ENCODE peak calls at places on chromosomes 13 and 19, in ten cellular contexts. W is heart right ventricle; R is transverse colon; B is right lobe of liver; A is Panc1; M is body of pancreas; Q is thoracic aorta; O is endothelial cell of umbilical vein; T is CD8-positive, alpha-beta T cell; N is esophagus squamous epithelium. S is an unnamed sample. For H3K27me3, the result is how much of the 10 kb centered on the place peaks cover.

GRCh38 chr19:4390862-4391693 is 9.3 kb downstream of the SH3GL1 start:
- DNase-seq in O (peak), T (no peak), M (no peak), Q (no peak), R (no peak), N (no peak), B (peak), A (no peak), W (no peak), S (peak)

GRCh38 chr13:106755542-106755941 is 187.6 kb upstream of the ARGLU1 start:
- DNase-seq in O (no peak), M (no peak), R (no peak), N (no peak), Q (no peak), A (no peak), W (no peak), B (no peak), T (no peak), S (no peak)

GRCh38 chr13:38662362-38662761 is 24.5 kb upstream of the FREM2 start:
- DNase-seq in O (no peak), M (peak), W (no peak), N (no peak), A (no peak), R (no peak), Q (no peak), B (no peak), T (no peak), S (no peak)

GRCh38 chr19:10748924-10749434 is 31.1 kb downstream of the DNM2 start:
- DNase-seq in N (no peak), A (no peak), M (peak), B (peak), W (peak), T (no peak), R (peak), O (peak), Q (no peak), S (no peak)

GRCh38 chr13:96817336-96817941 is 176.8 kb downstream of the OXGR1 start:
- DNase-seq in B (no peak), W (no peak), M (no peak), R (no peak), O (peak), A (no peak), N (no peak), T (no peak), Q (no peak), S (no peak)

GRCh38 chr13:50693755-50694154 is 149.7 kb downstream of the DLEU7 start:
- DNase-seq in B (no peak), O (no peak), A (no peak), W (peak), N (no peak), M (peak), T (no peak), Q (no peak), R (no peak), S (no peak)

GRCh38 chr19:12943437-12944044 is 2.1 kb upstream of the RAD23A start:
- DNase-seq in N (no peak), O (no peak), A (no peak), T (no peak), R (no peak), B (no peak), W (no peak), Q (no peak), M (no peak), S (no peak)

GRCh38 chr19:19776206-19777008 is 43.5 kb upstream of the ZNF14 start:
- DNase-seq in M (peak), W (peak), B (peak), O (peak), R (peak), A (peak), T (peak), Q (peak), N (peak), S (peak)

GRCh38 chr13:23450340-23451046 is 17.0 kb upstream of the SACS start:
- DNase-seq in A (no peak), R (no peak), W (no peak), T (no peak), M (no peak), O (no peak), N (no peak), B (no peak), Q (no peak), S (peak)

GRCh38 chr19:2115324-2115723 is 18.6 kb downstream of the IZUMO4 start:
- DNase-seq in A (no peak), T (no peak), W (no peak), M (no peak), N (no peak), O (no peak), R (no peak), B (no peak), Q (no peak), S (no peak)

GRCh38 chr19:2114821-2115220 is 18.1 kb downstream of the IZUMO4 start:
- DNase-seq in W (peak), R (no peak), T (no peak), M (no peak), Q (no peak), O (no peak), A (no peak), B (no peak), N (no peak), S (no peak)

GRCh38 chr19:2116507-2116906 is 19.8 kb downstream of the IZUMO4 start:
- DNase-seq in R (no peak), O (no peak), M (no peak), Q (no peak), B (no peak), A (no peak), T (no peak), N (no peak), W (peak), S (no peak)

GRCh38 chr19:2117215-2117960 is 20.7 kb downstream of the IZUMO4 start:
- DNase-seq in B (no peak), A (no peak), T (no peak), O (no peak), W (peak), R (no peak), Q (no peak), N (no peak), M (peak), S (no peak)

GRCh38 chr19:2115911-2116426 is 19.3 kb downstream of the IZUMO4 start:
- DNase-seq in M (no peak), T (no peak), W (no peak), R (no peak), O (no peak), A (no peak), N (no peak), Q (no peak), B (no peak), S (no peak)
- TF ChIP-seq CTCF in M (no peak), T (no peak), W (no peak), R (no peak), O (no peak), A (no peak), N (no peak), Q (no peak), B (no peak), S (no peak)

DNA sequence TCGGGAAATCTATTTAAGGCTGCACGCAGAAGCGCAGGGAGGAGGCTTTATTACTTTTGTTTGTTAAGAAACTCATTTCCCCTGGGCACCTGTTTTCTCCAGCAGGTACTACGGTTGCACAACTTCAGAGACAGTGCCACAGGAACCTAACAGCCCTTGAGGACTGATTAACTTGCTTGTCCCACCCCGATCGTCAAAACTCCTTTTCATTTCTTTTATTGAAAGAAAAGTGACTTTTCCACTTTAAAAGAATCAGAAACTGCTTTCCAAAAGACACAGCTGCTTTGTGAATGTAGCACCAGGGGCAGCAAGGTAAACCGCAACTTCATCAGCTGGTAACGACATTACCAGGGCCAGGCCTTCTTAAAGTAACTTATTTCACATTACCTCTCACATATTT is 1.5 kb downstream of the ANKRD10 start:
- DNase-seq in R (peak), N (no peak), O (no peak), B (no peak), W (no peak), M (peak), T (no peak), Q (no peak), A (no peak), S (no peak)
- H3K27ac ChIP-seq in R (peak), N (peak), O (peak), B (peak), W (peak), M (peak), T (peak), Q (peak), A (peak), S (peak)

GRCh38 chr13:97852181-97852874 is 101.1 kb upstream of the IPO5 start:
- DNase-seq in O (no peak), T (no peak), N (no peak), Q (no peak), B (no peak), R (no peak), M (no peak), A (no peak), W (no peak), S (no peak)
- H3K27me3 ChIP-seq in O (under half), T (under half), N (under half), Q (under half), B (under half), R (under half), M (under half), A (under half), W (under half), S (under half)

DNA sequence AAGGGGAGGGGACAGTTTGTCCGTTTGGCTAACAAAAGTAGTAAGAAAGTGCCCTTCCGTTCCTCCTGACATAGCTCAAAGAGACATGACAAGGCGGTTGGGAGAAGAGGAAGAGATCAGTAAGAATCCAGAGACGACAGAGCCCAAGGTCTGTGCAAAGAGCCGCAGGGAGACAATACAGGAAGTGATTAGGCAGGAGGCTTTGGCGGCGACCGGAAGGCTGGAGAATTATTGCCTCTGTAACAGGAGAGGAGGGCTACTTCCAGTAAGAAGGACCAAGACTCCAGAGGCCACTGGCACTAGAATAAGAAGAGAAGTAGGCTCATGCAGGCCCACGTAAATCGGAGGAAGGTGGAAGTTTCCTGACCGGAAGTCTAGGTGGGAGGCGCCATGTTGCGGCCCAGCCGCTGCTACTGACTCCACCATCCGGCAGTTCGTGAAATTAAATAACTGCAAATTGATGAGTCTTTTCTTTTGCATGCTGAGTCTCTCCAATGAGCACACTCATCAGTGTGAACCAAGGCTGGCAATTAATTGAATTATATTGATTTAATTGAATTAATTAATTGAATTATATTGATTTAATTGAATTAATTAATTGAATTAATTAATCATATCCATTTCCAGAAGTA is 9.9 kb downstream of the RFX2 start:
- DNase-seq in M (peak), Q (no peak), N (no peak), R (no peak), B (peak), W (peak), O (peak), T (peak), A (no peak), S (peak)
- TF ChIP-seq CTCF in M (no peak), Q (no peak), N (no peak), R (no peak), B (no peak), W (peak), O (no peak), T (no peak), A (no peak), S (no peak)

GRCh38 chr19:42601811-42602443 is 7.2 kb upstream of the CEACAM8 start:
- DNase-seq in T (no peak), B (no peak), O (no peak), Q (no peak), W (no peak), R (no peak), A (no peak), M (no peak), N (no peak), S (no peak)
- H3K27ac ChIP-seq in T (no peak), B (no peak), O (no peak), Q (no peak), W (no peak), R (no peak), A (no peak), M (no peak), N (no peak), S (no peak)

DNA sequence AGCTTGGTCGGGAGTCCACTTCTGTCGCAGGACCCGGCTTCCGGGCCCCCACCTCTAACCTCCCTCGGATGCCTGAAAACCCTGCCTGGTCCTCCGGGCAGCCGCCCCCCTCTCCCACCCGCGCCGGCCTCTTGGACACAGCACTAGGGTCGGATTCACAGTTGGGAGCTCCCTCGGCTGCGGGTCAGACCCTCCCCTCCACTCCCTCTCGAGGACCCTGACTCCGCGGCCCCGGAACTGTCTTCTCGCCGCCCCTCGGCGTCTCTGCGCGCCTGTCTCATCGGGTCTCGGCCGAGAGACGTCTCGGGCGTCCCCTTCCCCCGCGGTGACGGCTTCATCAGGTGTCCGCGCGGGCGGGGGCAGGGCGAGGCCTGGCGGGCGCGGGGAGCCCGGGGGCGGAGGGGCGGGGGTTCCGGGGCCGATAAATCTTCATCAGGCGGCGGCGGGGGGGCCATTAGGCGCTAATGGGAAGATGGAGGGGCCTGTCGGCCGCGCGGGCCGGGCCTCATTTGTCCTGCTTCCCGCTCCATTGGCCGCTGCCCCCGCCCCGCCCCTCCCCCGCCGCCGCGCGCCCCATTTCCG is 11.7 kb upstream of the ERFL start:
- DNase-seq in A (no peak), N (no peak), M (no peak), W (no peak), B (no peak), T (peak), O (no peak), Q (no peak), R (peak), S (peak)
- H3K27me3 ChIP-seq in A (under half), N (under half), M (under half), W (half or more), B (under half), T (under half), O (under half), Q (under half), R (under half), S (under half)

GRCh38 chr19:50025022-50025793 is at the start of gene VRK3:
- DNase-seq in R (peak), W (peak), A (peak), B (peak), T (peak), M (peak), O (peak), Q (peak), N (peak), S (peak)
- TF ChIP-seq CTCF in R (peak), W (no peak), A (no peak), B (peak), T (no peak), M (no peak), O (no peak), Q (no peak), N (peak), S (no peak)

GRCh38 chr13:99273128-99273527 is 14.9 kb upstream of the GPR18 start:
- DNase-seq in Q (no peak), A (no peak), B (no peak), T (no peak), R (no peak), M (no peak), O (no peak), N (no peak), W (no peak), S (no peak)

GRCh38 chr13:99270503-99270902 is 12.3 kb upstream of the GPR18 start:
- DNase-seq in Q (no peak), T (no peak), R (no peak), A (no peak), M (no peak), O (no peak), B (no peak), N (no peak), W (no peak), S (no peak)

GRCh38 chr13:99269627-99270252 is 11.6 kb upstream of the GPR18 start:
- DNase-seq in O (peak), W (no peak), M (peak), Q (no peak), B (no peak), N (no peak), A (peak), R (no peak), T (no peak), S (peak)

GRCh38 chr13:99272481-99272880 is 14.3 kb upstream of the GPR18 start:
- DNase-seq in Q (no peak), T (no peak), B (no peak), R (no peak), O (no peak), W (no peak), M (no peak), N (no peak), A (no peak), S (no peak)

GRCh38 chr13:99271249-99271648 is 13.1 kb upstream of the GPR18 start:
- DNase-seq in N (no peak), Q (no peak), R (no peak), W (no peak), A (no peak), M (no peak), B (no peak), T (no peak), O (no peak), S (no peak)
- H3K27ac ChIP-seq in N (no peak), Q (no peak), R (peak), W (no peak), A (no peak), M (no peak), B (no peak), T (no peak), O (no peak), S (no peak)

DNA sequence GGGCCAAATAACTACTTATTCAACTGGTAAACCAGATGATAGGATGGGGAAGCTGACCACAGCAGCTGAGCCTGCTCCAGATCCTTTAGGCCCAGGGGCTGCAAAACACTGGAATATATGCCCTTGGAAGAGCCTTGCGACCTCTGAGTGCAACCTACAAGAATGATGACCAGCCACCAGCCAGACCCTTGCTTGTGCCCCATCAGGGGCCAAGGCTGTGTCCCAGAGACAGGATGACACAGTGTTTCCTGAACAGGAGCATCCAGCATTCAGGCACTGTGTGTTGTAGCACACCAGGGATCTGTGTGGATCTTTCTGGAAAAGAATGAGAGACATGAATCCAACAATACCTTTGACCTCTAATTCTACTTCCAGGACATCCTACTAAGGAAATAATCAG is 14.5 kb downstream of the GJA3 start:
- DNase-seq in B (no peak), A (no peak), R (no peak), O (no peak), N (no peak), T (no peak), Q (no peak), W (no peak), M (no peak), S (no peak)
- H3K27me3 ChIP-seq in B (under half), A (under half), R (half or more), O (under half), N (under half), T (under half), Q (under half), W (under half), M (under half), S (half or more)

GRCh38 chr19:39349326-39349725 is 7.1 kb downstream of the SAMD4B start:
- DNase-seq in R (no peak), B (no peak), M (no peak), W (no peak), N (no peak), Q (no peak), T (no peak), O (no peak), A (no peak), S (no peak)

GRCh38 chr19:39355253-39355652 is 13.0 kb downstream of the SAMD4B start:
- DNase-seq in B (no peak), R (no peak), N (no peak), M (no peak), W (no peak), A (no peak), T (no peak), Q (no peak), O (no peak), S (no peak)

GRCh38 chr19:39350156-39350555 is 7.9 kb downstream of the SAMD4B start:
- DNase-seq in B (no peak), Q (no peak), A (no peak), N (no peak), W (no peak), O (no peak), M (no peak), T (no peak), R (no peak), S (no peak)

GRCh38 chr19:39352549-39353285 is 10.5 kb downstream of the SAMD4B start:
- DNase-seq in M (no peak), O (no peak), B (no peak), W (no peak), A (no peak), T (no peak), R (no peak), N (no peak), Q (no peak), S (no peak)

GRCh38 chr19:39351537-39352037 is 9.4 kb downstream of the SAMD4B start:
- DNase-seq in A (no peak), Q (no peak), B (no peak), O (no peak), N (no peak), R (no peak), W (no peak), M (no peak), T (no peak), S (no peak)
- TF ChIP-seq CTCF in A (no peak), Q (no peak), B (no peak), O (no peak), N (no peak), R (no peak), W (no peak), M (no peak), T (no peak), S (no peak)